ENCODE peak calls at places on chromosome 4, in nine cellular contexts. Z, D, U, Q, M, V, F, Y and J are unnamed samples.

GRCh38 chr4:37470243-37470642 is 215.9 kb downstream of the RELL1 start:
- DNase-seq in Z (no peak), D (no peak), U (no peak), Q (no peak), M (no peak), V (no peak), F (no peak), Y (no peak), J (no peak)

GRCh38 chr4:92618968-92619367 is 315.2 kb downstream of the GRID2 start:
- DNase-seq in Z (no peak), D (no peak), U (no peak), Q (no peak), M (no peak), V (peak), F (peak), Y (no peak), J (no peak)

GRCh38 chr4:122218762-122219161 is 66.6 kb downstream of the BLTP1 start:
- DNase-seq in Z (no peak), D (peak), U (no peak), Q (no peak), M (no peak), V (peak), F (peak), Y (no peak), J (no peak)

GRCh38 chr4:91064157-91064853 is 937.1 kb downstream of the CCSER1 start:
- DNase-seq in Z (no peak), D (peak), U (no peak), Q (no peak), M (no peak), V (peak), F (peak), Y (no peak), J (peak)

GRCh38 chr4:119106036-119107000 is 29.3 kb upstream of the MYOZ2 start:
- DNase-seq in Z (no peak), D (no peak), U (no peak), Q (no peak), M (no peak), V (peak), F (no peak), Y (no peak), J (no peak)

GRCh38 chr4:118307619-118308018 is 45.2 kb downstream of the PRSS12 start:
- DNase-seq in Z (no peak), D (no peak), U (no peak), Q (no peak), M (no peak), V (no peak), F (no peak), Y (no peak), J (no peak)

GRCh38 chr4:95107004-95107403 is 349.2 kb downstream of the BMPR1B start:
- DNase-seq in Z (no peak), D (no peak), U (no peak), Q (no peak), M (no peak), V (peak), F (no peak), Y (no peak), J (no peak)

GRCh38 chr4:163484906-163485305 is 9.6 kb upstream of the TMA16 start:
- DNase-seq in Z (no peak), D (peak), U (peak), Q (no peak), M (peak), V (peak), F (peak), Y (peak), J (peak)

GRCh38 chr4:15451866-15452765 is 17.6 kb upstream of the CC2D2A start:
- DNase-seq in Z (no peak), D (no peak), U (peak), Q (peak), M (peak), V (peak), F (peak), Y (no peak), J (no peak)

GRCh38 chr4:1414831-1415680 is 8.8 kb upstream of the NKX1-1 start:
- DNase-seq in Z (no peak), D (peak), U (no peak), Q (no peak), M (no peak), V (no peak), F (no peak), Y (no peak), J (no peak)

GRCh38 chr4:188432328-188432727 is 293.1 kb downstream of the TRIML1 start:
- DNase-seq in Z (no peak), D (no peak), U (no peak), Q (no peak), M (no peak), V (no peak), F (no peak), Y (no peak), J (no peak)

GRCh38 chr4:183960021-183960420 is 54.9 kb downstream of the STOX2 start:
- DNase-seq in Z (peak), D (peak), U (no peak), Q (peak), M (peak), V (peak), F (peak), Y (peak), J (peak)

GRCh38 chr4:179196511-179196910 is 1754.3 kb upstream of the AGA start:
- DNase-seq in Z (no peak), D (no peak), U (no peak), Q (no peak), M (no peak), V (no peak), F (peak), Y (no peak), J (no peak)

GRCh38 chr4:99134586-99134985 is 9.5 kb downstream of the ADH4 start:
- DNase-seq in Z (no peak), D (no peak), U (no peak), Q (no peak), M (no peak), V (no peak), F (peak), Y (no peak), J (no peak)

GRCh38 chr4:13580018-13580417 is 35.7 kb upstream of the NKX3-2 start:
- DNase-seq in Z (no peak), D (no peak), U (no peak), Q (no peak), M (no peak), V (no peak), F (no peak), Y (no peak), J (no peak)

GRCh38 chr4:119825696-119826095 is 197.1 kb upstream of the PDE5A start:
- DNase-seq in Z (no peak), D (no peak), U (no peak), Q (no peak), M (no peak), V (no peak), F (no peak), Y (no peak), J (no peak)

GRCh38 chr4:1842339-1842895 is 13.5 kb downstream of the LETM1 start:
- DNase-seq in Z (no peak), D (no peak), U (no peak), Q (no peak), M (no peak), V (no peak), F (no peak), Y (no peak), J (no peak)

GRCh38 chr4:1469043-1469442 is 62.8 kb upstream of the NKX1-1 start:
- DNase-seq in Z (no peak), D (no peak), U (no peak), Q (no peak), M (no peak), V (no peak), F (no peak), Y (no peak), J (no peak)

GRCh38 chr4:171954650-171955049 is 141.4 kb downstream of the GALNTL6 start:
- DNase-seq in Z (no peak), D (no peak), U (no peak), Q (no peak), M (no peak), V (peak), F (no peak), Y (no peak), J (no peak)

GRCh38 chr4:14018191-14018853 is 390.8 kb upstream of the BOD1L1 start:
- DNase-seq in Z (no peak), D (no peak), U (no peak), Q (no peak), M (no peak), V (no peak), F (no peak), Y (no peak), J (no peak)

GRCh38 chr4:165787516-165788274 is 85.3 kb upstream of the TLL1 start:
- DNase-seq in Z (no peak), D (no peak), U (no peak), Q (no peak), M (no peak), V (no peak), F (no peak), Y (no peak), J (no peak)

GRCh38 chr4:54433686-54434085 is 204.6 kb downstream of the PDGFRA start:
- DNase-seq in Z (no peak), D (peak), U (no peak), Q (no peak), M (no peak), V (peak), F (peak), Y (no peak), J (no peak)

GRCh38 chr4:189267312-189267965 is 673.2 kb upstream of the FRG1 start:
- DNase-seq in Z (no peak), D (no peak), U (no peak), Q (no peak), M (no peak), V (no peak), F (no peak), Y (no peak), J (no peak)

GRCh38 chr4:177938226-177938625 is 496.0 kb upstream of the AGA start:
- DNase-seq in Z (no peak), D (no peak), U (no peak), Q (no peak), M (no peak), V (no peak), F (no peak), Y (no peak), J (no peak)

GRCh38 chr4:18203936-18204335 is 182.4 kb upstream of the LCORL start:
- DNase-seq in Z (no peak), D (no peak), U (no peak), Q (no peak), M (no peak), V (no peak), F (no peak), Y (no peak), J (no peak)

GRCh38 chr4:55637272-55637820 is 1.2 kb upstream of the NMU start:
- DNase-seq in Z (no peak), D (peak), U (no peak), Q (no peak), M (no peak), V (no peak), F (no peak), Y (no peak), J (no peak)

GRCh38 chr4:182842104-182842600 is 75.0 kb downstream of the DCTD start:
- DNase-seq in Z (no peak), D (no peak), U (no peak), Q (no peak), M (no peak), V (no peak), F (no peak), Y (no peak), J (no peak)

GRCh38 chr4:56764775-56765174 is 56.7 kb downstream of the SPINK2 start:
- DNase-seq in Z (no peak), D (no peak), U (no peak), Q (no peak), M (no peak), V (peak), F (no peak), Y (no peak), J (no peak)

GRCh38 chr4:69759189-69759604 is 1.2 kb downstream of the SULT1B1 start:
- DNase-seq in Z (no peak), D (no peak), U (no peak), Q (no peak), M (no peak), V (peak), F (no peak), Y (no peak), J (no peak)

GRCh38 chr4:151418385-151418784 is 9.4 kb downstream of the FHIP1A start:
- DNase-seq in Z (no peak), D (no peak), U (peak), Q (no peak), M (peak), V (peak), F (peak), Y (no peak), J (no peak)

GRCh38 chr4:48472794-48473193 is 10.3 kb upstream of the SLC10A4 start:
- DNase-seq in Z (no peak), D (no peak), U (no peak), Q (no peak), M (no peak), V (no peak), F (no peak), Y (no peak), J (no peak)

GRCh38 chr4:3201718-3202702 is 46.9 kb upstream of the MSANTD1 start:
- DNase-seq in Z (no peak), D (no peak), U (no peak), Q (no peak), M (no peak), V (peak), F (peak), Y (no peak), J (peak)

GRCh38 chr4:84499065-84499982 is at the start of gene NKX6-1:
- DNase-seq in Z (peak), D (peak), U (peak), Q (peak), M (peak), V (peak), F (peak), Y (peak), J (no peak)